ENCODE peak calls at places on chromosomes 5 and 9, in nine cellular contexts. X, Z, J, G, U, S, D, Y and Q are unnamed samples.

GRCh38 chr9:109272745-109273144 is 48.1 kb downstream of the EPB41L4B start:
- DNase-seq in X (no peak), Z (no peak), J (no peak), G (no peak), U (peak; percentile 29), S (no peak), D (no peak), Y (no peak), Q (no peak)

GRCh38 chr5:34570721-34571379 is 85.3 kb upstream of the RAI14 start:
- DNase-seq in X (no peak), Z (peak; percentile 55), J (no peak), G (peak; percentile 76), U (peak; percentile 91), S (no peak), D (no peak), Y (peak; percentile 60), Q (peak; percentile 71)

GRCh38 chr9:128420651-128421473 is at the start of gene CERCAM:
- DNase-seq in X (peak; percentile 49), Z (peak; percentile 82), J (no peak), G (peak; percentile 31), U (no peak), S (peak; percentile 33), D (peak; percentile 44), Y (no peak), Q (peak; percentile 39)

GRCh38 chr5:149228610-149229297 is 42.9 kb upstream of the AFAP1L1 start:
- DNase-seq in X (peak; percentile 85), Z (peak; percentile 82), J (peak; percentile 51), G (peak; percentile 95), U (peak; percentile 74), S (no peak), D (no peak), Y (peak; percentile 81), Q (peak; percentile 94)

GRCh38 chr5:92378961-92379611 is 996.0 kb upstream of the ARRDC3 start:
- DNase-seq in X (peak; percentile 29), Z (no peak), J (no peak), G (peak; percentile 76), U (peak; percentile 62), S (no peak), D (no peak), Y (peak; percentile 61), Q (peak; percentile 39)

GRCh38 chr5:149073217-149073616 is 10.4 kb upstream of the SH3TC2 start:
- DNase-seq in X (peak; percentile 8), Z (no peak), J (no peak), G (no peak), U (no peak), S (no peak), D (no peak), Y (peak; percentile 45), Q (no peak)

GRCh38 chr5:63916786-63917185 is 45.5 kb downstream of the HTR1A start:
- DNase-seq in X (no peak), Z (no peak), J (no peak), G (peak; percentile 0), U (peak; percentile 2), S (no peak), D (no peak), Y (peak; percentile 65), Q (peak; percentile 5)

GRCh38 chr5:128271071-128271470 is 187.5 kb downstream of the SLC12A2 start:
- DNase-seq in X (no peak), Z (no peak), J (no peak), G (no peak), U (no peak), S (no peak), D (no peak), Y (no peak), Q (no peak)

GRCh38 chr5:146529984-146530383 is 14.0 kb upstream of the GPR151 start:
- DNase-seq in X (no peak), Z (no peak), J (no peak), G (no peak), U (no peak), S (no peak), D (no peak), Y (no peak), Q (no peak)

GRCh38 chr5:1901081-1901480 is 18.4 kb upstream of the IRX4 start:
- DNase-seq in X (no peak), Z (no peak), J (no peak), G (no peak), U (no peak), S (no peak), D (no peak), Y (no peak), Q (peak; percentile 6)

GRCh38 chr5:122701640-122702523 is 73.0 kb upstream of the SNX2 start:
- DNase-seq in X (no peak), Z (no peak), J (no peak), G (no peak), U (no peak), S (no peak), D (no peak), Y (no peak), Q (no peak)

GRCh38 chr5:67012241-67012640 is 184.4 kb downstream of the CD180 start:
- DNase-seq in X (no peak), Z (no peak), J (no peak), G (no peak), U (peak; percentile 71), S (no peak), D (no peak), Y (peak; percentile 98), Q (no peak)

GRCh38 chr5:149834246-149834855 is 104.2 kb downstream of the PPARGC1B start:
- DNase-seq in X (peak; percentile 90), Z (peak; percentile 92), J (peak; percentile 22), G (peak; percentile 96), U (peak; percentile 68), S (peak; percentile 33), D (peak; percentile 43), Y (peak; percentile 86), Q (peak; percentile 96)

GRCh38 chr9:9054354-9054992 is 1254.9 kb upstream of the DMAC1 start:
- DNase-seq in X (no peak), Z (no peak), J (no peak), G (no peak), U (no peak), S (no peak), D (no peak), Y (no peak), Q (no peak)

GRCh38 chr5:74595143-74595915 is 45.2 kb downstream of the ENC1 start:
- DNase-seq in X (peak; percentile 49), Z (peak; percentile 47), J (no peak), G (peak; percentile 97), U (peak; percentile 96), S (no peak), D (no peak), Y (peak; percentile 17), Q (peak; percentile 96)

GRCh38 chr9:120579139-120579749 is 723 bp downstream of the CDK5RAP2 start:
- DNase-seq in X (peak; percentile 9), Z (peak; percentile 36), J (no peak), G (peak; percentile 13), U (no peak), S (no peak), D (no peak), Y (peak; percentile 22), Q (no peak)

GRCh38 chr5:156326718-156327259 is at the start of gene SGCD:
- DNase-seq in X (peak; percentile 47), Z (no peak), J (peak; percentile 75), G (peak; percentile 32), U (peak; percentile 86), S (no peak), D (no peak), Y (peak; percentile 1), Q (peak; percentile 88)

GRCh38 chr5:5593391-5593790 is 170.9 kb downstream of the ICE1 start:
- DNase-seq in X (no peak), Z (no peak), J (no peak), G (no peak), U (no peak), S (no peak), D (no peak), Y (no peak), Q (no peak)

GRCh38 chr5:116157902-116158301 is 73.1 kb downstream of the COMMD10 start:
- DNase-seq in X (no peak), Z (no peak), J (no peak), G (no peak), U (peak; percentile 36), S (no peak), D (no peak), Y (no peak), Q (no peak)

GRCh38 chr5:79173626-79174025 is 62.0 kb downstream of the BHMT start:
- DNase-seq in X (no peak), Z (no peak), J (no peak), G (no peak), U (no peak), S (no peak), D (no peak), Y (peak; percentile 97), Q (no peak)

GRCh38 chr5:56506586-56506985 is 273.5 kb upstream of the ANKRD55 start:
- DNase-seq in X (peak; percentile 30), Z (peak; percentile 50), J (no peak), G (peak; percentile 46), U (no peak), S (no peak), D (no peak), Y (no peak), Q (peak; percentile 36)

GRCh38 chr5:32126691-32127090 is 47.4 kb downstream of the GOLPH3 start:
- DNase-seq in X (no peak), Z (no peak), J (no peak), G (peak; percentile 66), U (no peak), S (no peak), D (no peak), Y (no peak), Q (peak; percentile 21)

GRCh38 chr9:93822229-93822628 is 132.9 kb downstream of the BARX1 start:
- DNase-seq in X (no peak), Z (no peak), J (no peak), G (no peak), U (no peak), S (no peak), D (no peak), Y (no peak), Q (no peak)